ENCODE peak calls at places on chromosomes 12 and 14, in eight cellular contexts. N, P, E, C, A, D, M and O are unnamed samples.

GRCh38 chr14:62187265-62187664 is 425.0 kb downstream of the SNAPC1 start:
- DNase-seq in N (no peak), P (no peak), E (peak; percentile 38), C (no peak), A (no peak), D (no peak), M (no peak), O (no peak)

GRCh38 chr14:63435838-63436237 is 107.3 kb downstream of the PPP2R5E start:
- DNase-seq in N (peak; percentile 80), P (peak; percentile 76), E (no peak), C (peak; percentile 80), A (peak; percentile 92), D (peak; percentile 60), M (peak; percentile 63), O (peak; percentile 15)

GRCh38 chr12:19222566-19222965 is 93.0 kb downstream of the PLEKHA5 start:
- DNase-seq in N (no peak), P (no peak), E (no peak), C (no peak), A (no peak), D (no peak), M (no peak), O (no peak)

GRCh38 chr12:18612971-18613370 is 124.8 kb downstream of the PLCZ1 start:
- DNase-seq in N (no peak), P (no peak), E (no peak), C (no peak), A (no peak), D (no peak), M (no peak), O (no peak)

GRCh38 chr12:12481636-12482035 is 81.0 kb downstream of the DUSP16 start:
- DNase-seq in N (no peak), P (no peak), E (no peak), C (no peak), A (no peak), D (no peak), M (no peak), O (no peak)

GRCh38 chr14:74462993-74463392 is 30.1 kb downstream of the NPC2 start:
- DNase-seq in N (no peak), P (no peak), E (no peak), C (no peak), A (peak; percentile 61), D (no peak), M (no peak), O (no peak)

GRCh38 chr12:75482636-75483035 is 2.1 kb downstream of the GLIPR1 start:
- DNase-seq in N (no peak), P (no peak), E (no peak), C (no peak), A (no peak), D (peak; percentile 26), M (no peak), O (no peak)

GRCh38 chr14:82740547-82740946 is 1206.9 kb upstream of the SEL1L start:
- DNase-seq in N (no peak), P (no peak), E (no peak), C (no peak), A (no peak), D (no peak), M (no peak), O (no peak)

GRCh38 chr12:117875652-117876491 is 92.9 kb downstream of the KSR2 start:
- DNase-seq in N (no peak), P (peak; percentile 30), E (peak; percentile 95), C (no peak), A (no peak), D (peak; percentile 21), M (peak; percentile 26), O (no peak)

GRCh38 chr12:110796952-110797351 is 49.8 kb upstream of the CCDC63 start:
- DNase-seq in N (no peak), P (no peak), E (no peak), C (no peak), A (no peak), D (no peak), M (no peak), O (no peak)

GRCh38 chr12:47207005-47207717 is 127.4 kb upstream of the AMIGO2 start:
- DNase-seq in N (no peak), P (no peak), E (no peak), C (no peak), A (peak; percentile 72), D (no peak), M (no peak), O (no peak)

GRCh38 chr14:84458881-84459280 is 1071.1 kb upstream of the FLRT2 start:
- DNase-seq in N (no peak), P (no peak), E (no peak), C (no peak), A (no peak), D (no peak), M (no peak), O (no peak)

GRCh38 chr12:30996752-30997151 is 70.2 kb downstream of the TSPAN11 start:
- DNase-seq in N (no peak), P (no peak), E (no peak), C (no peak), A (no peak), D (no peak), M (no peak), O (no peak)

GRCh38 chr14:37232907-37233481 is 35.3 kb downstream of the MIPOL1 start:
- DNase-seq in N (no peak), P (no peak), E (peak; percentile 71), C (no peak), A (no peak), D (peak; percentile 68), M (no peak), O (peak; percentile 62)

GRCh38 chr14:64644629-64645028 is 59.6 kb upstream of the PLEKHG3 start:
- DNase-seq in N (no peak), P (no peak), E (no peak), C (no peak), A (no peak), D (no peak), M (no peak), O (no peak)

GRCh38 chr12:12608557-12608957 is 3.1 kb upstream of the CREBL2 start:
- DNase-seq in N (no peak), P (no peak), E (no peak), C (no peak), A (no peak), D (peak; percentile 25), M (no peak), O (no peak)

GRCh38 chr14:67837011-67837624 is 17.5 kb downstream of the RAD51B start:
- DNase-seq in N (no peak), P (peak; percentile 45), E (peak; percentile 80), C (no peak), A (peak; percentile 61), D (peak; percentile 90), M (no peak), O (peak; percentile 67)

GRCh38 chr14:96710060-96710636 is 87.0 kb upstream of the VRK1 start:
- DNase-seq in N (no peak), P (no peak), E (no peak), C (no peak), A (no peak), D (no peak), M (no peak), O (no peak)

GRCh38 chr12:121005346-121005815 is 10.9 kb downstream of the C12orf43 start:
- DNase-seq in N (no peak), P (peak; percentile 62), E (peak; percentile 87), C (no peak), A (peak; percentile 58), D (peak; percentile 64), M (no peak), O (peak; percentile 21)

GRCh38 chr12:79592865-79593264 is 97.9 kb downstream of the PAWR start:
- DNase-seq in N (no peak), P (no peak), E (no peak), C (no peak), A (no peak), D (no peak), M (no peak), O (no peak)

GRCh38 chr14:44657688-44658388 is 150.8 kb upstream of the FSCB start:
- DNase-seq in N (no peak), P (peak; percentile 17), E (peak; percentile 63), C (no peak), A (no peak), D (peak; percentile 72), M (no peak), O (no peak)
- TF ChIP-seq CTCF in N (no peak), P (peak; percentile 43), E (peak; percentile 74), C (no peak), A (no peak), D (peak; percentile 60), M (no peak), O (no peak)

DNA sequence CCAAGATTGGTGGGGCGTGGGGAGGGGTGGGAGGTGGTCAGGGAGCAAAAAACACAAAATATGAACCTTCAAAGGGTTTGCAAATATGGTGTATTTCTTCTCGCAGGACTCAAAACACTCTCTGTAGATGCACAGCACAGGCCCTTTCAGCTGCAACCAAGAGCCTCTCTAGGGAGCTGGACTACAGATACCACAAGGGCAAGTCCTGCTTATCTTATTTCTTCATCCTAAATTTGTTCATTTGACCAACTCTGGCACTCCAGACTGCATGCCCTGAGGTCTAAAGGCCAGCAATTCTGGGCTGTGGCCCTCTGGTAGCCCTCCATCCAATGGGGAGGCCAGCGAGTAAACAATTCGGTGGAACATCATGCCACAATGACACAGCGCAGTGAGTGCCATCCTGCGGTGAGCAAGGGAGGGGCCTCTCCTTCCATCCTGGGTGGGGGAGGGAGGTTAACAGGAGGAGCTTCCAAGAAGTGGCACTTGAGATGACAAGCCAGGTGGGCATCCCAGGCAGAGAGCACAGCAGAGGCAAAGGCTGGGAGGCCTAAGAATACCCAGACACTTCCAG is 616 bp upstream of the SELPLG start:
- DNase-seq in N (no peak), P (no peak), E (no peak), C (no peak), A (peak; percentile 82), D (no peak), M (no peak), O (no peak)
- H3K4me3 ChIP-seq in N (no peak overlapping the region), P (no peak overlapping the region), E (no peak overlapping the region), C (no peak overlapping the region), A (no peak overlapping the region), D (no peak overlapping the region), M (no peak overlapping the region), O (no peak overlapping the region)

GRCh38 chr12:22731231-22731630 is 106.3 kb downstream of the ETNK1 start:
- DNase-seq in N (no peak), P (no peak), E (no peak), C (no peak), A (no peak), D (no peak), M (no peak), O (no peak)
- TF ChIP-seq CTCF in N (no peak), P (no peak), E (no peak), C (no peak), A (no peak), D (no peak), M (no peak), O (no peak)

DNA sequence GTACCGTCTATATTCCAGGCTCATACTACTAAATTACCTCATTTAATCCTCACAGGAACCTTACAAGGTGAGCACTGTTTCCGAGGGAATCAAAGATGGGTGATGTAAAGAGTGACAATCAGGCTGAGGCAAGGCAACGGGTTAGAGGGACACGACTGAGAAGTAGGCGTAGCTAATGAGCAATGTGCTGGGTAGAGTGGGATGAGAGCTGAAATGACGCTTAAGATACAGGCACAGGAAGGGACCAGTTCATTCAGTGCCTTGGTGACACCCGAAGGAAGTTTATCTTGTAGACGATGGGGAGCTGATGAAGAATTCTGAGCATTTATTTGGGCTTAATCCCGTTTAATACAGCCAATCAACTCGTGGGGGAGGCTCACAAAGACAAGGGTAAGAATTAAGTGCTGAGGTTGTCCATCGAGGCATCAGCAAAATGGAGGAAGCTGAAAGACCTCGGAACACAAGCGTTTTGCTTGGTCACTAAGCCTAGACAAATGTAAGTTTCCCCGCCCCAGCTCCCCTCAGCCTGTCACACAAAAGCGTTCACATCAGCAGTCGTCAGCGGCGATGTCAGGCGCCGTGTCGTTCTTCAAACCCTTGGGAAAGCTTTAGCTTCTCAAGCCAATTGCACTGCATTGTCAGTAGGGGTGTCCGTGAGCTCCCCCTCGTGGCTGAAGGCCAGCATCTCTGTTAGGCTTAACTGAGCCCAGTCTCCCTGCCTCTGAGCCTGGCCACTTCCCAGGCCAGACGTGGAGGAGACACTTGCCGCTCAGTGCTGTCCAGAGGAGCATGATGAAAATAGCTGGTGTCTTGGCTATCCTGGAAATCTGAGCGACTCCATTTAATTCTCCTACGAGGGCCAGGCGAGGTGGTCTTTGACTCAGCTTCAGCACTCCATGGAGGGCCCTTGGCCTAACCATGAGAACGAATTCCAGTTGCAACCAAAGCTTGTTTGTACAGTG is 288.5 kb upstream of the G2E3 start:
- DNase-seq in N (peak; percentile 86), P (peak; percentile 94), E (peak; percentile 93), C (peak; percentile 72), A (peak; percentile 79), D (peak; percentile 88), M (peak; percentile 84), O (peak; percentile 50)
- H3K4me3 ChIP-seq in N (peak overlapping the region; percentile 52), P (peak overlapping the region; percentile 13), E (peak overlapping the region; percentile 36), C (no peak overlapping the region), A (no peak overlapping the region), D (no peak overlapping the region), M (no peak overlapping the region), O (no peak overlapping the region)